ENCODE peak calls at places on chromosomes 3 and 15, in six cellular contexts. I, C, L, E, Q and B are unnamed samples.

GRCh38 chr3:52244061-52244628 is 1.4 kb upstream of the PPM1M start:
- DNase-seq in I (no peak), C (peak), L (peak), E (no peak), Q (no peak), B (peak)

GRCh38 chr15:74954515-74954914 is 2.1 kb downstream of the RPP25 start:
- DNase-seq in I (no peak), C (no peak), L (no peak), E (peak), Q (no peak), B (no peak)

GRCh38 chr3:153974614-153975013 is 146.6 kb upstream of the ARHGEF26 start:
- DNase-seq in I (no peak), C (no peak), L (no peak), E (no peak), Q (no peak), B (no peak)

GRCh38 chr3:120284702-120285507 is at the start of gene GPR156:
- DNase-seq in I (no peak), C (no peak), L (peak), E (no peak), Q (peak), B (peak)

GRCh38 chr15:38627684-38628277 is 63.2 kb upstream of the RASGRP1 start:
- DNase-seq in I (no peak), C (no peak), L (no peak), E (peak), Q (no peak), B (no peak)

GRCh38 chr15:82064824-82065223 is 19.0 kb upstream of the MEX3B start:
- DNase-seq in I (no peak), C (no peak), L (no peak), E (no peak), Q (no peak), B (no peak)

GRCh38 chr15:31471731-31472430 is 145.2 kb downstream of the KLF13 start:
- DNase-seq in I (no peak), C (no peak), L (no peak), E (no peak), Q (no peak), B (no peak)

GRCh38 chr3:60742606-60743145 is 508.6 kb downstream of the FHIT start:
- DNase-seq in I (peak), C (no peak), L (no peak), E (peak), Q (peak), B (no peak)

GRCh38 chr3:76063019-76063418 is 277.7 kb upstream of the ZNF717 start:
- DNase-seq in I (no peak), C (no peak), L (no peak), E (no peak), Q (no peak), B (no peak)

GRCh38 chr15:88651971-88652370 is 13.2 kb downstream of the ISG20 start:
- DNase-seq in I (no peak), C (no peak), L (no peak), E (no peak), Q (peak), B (no peak)

GRCh38 chr15:22839046-22839705 is 710 bp downstream of the NIPA2 start:
- DNase-seq in I (no peak), C (no peak), L (no peak), E (no peak), Q (no peak), B (no peak)

GRCh38 chr15:73784299-73784698 is 31.1 kb upstream of the INSYN1 start:
- DNase-seq in I (no peak), C (no peak), L (no peak), E (no peak), Q (no peak), B (no peak)

GRCh38 chr15:59519329-59519728 is 81.3 kb downstream of the FAM81A start:
- DNase-seq in I (no peak), C (no peak), L (no peak), E (no peak), Q (no peak), B (no peak)

GRCh38 chr15:59524331-59524731 is 86.3 kb downstream of the FAM81A start:
- DNase-seq in I (no peak), C (no peak), L (no peak), E (no peak), Q (no peak), B (no peak)

GRCh38 chr15:59522988-59523461 is 85.0 kb downstream of the FAM81A start:
- DNase-seq in I (no peak), C (no peak), L (no peak), E (no peak), Q (peak), B (no peak)

GRCh38 chr15:59523702-59524101 is 85.7 kb downstream of the FAM81A start:
- DNase-seq in I (no peak), C (no peak), L (no peak), E (no peak), Q (no peak), B (no peak)

GRCh38 chr15:59521443-59521842 is 83.5 kb downstream of the FAM81A start:
- DNase-seq in I (no peak), C (no peak), L (no peak), E (no peak), Q (no peak), B (no peak)
- TF ChIP-seq POLR2A in I (no peak), C (no peak), L (no peak), E (no peak), Q (no peak), B (no peak)

DNA sequence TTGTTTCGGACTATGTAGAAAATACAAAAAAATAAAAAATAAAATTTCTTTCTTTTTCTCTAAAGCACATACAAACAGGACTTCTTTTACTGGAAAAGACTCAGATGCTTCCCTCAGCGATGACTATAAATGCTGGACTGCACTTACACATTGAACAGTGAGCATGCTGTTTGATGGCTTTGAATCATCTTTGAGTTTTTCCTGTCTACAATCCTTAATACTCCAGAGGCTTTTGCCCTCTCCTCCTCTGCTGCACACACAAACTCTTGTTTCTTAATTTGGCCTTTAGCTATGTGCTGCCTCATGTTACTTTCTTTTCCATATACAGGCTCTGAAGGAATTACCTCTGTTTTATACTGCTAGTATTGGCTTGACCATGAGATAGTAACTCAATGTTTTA is 575.1 kb downstream of the EPHA3 start:
- DNase-seq in I (no peak), C (no peak), L (no peak), E (no peak), Q (no peak), B (no peak)
- TF ChIP-seq TAF1 in I (no peak), C (no peak), L (no peak), E (no peak), Q (no peak), B (no peak)

GRCh38 chr3:180912304-180913226 is at the start of gene FXR1:
- DNase-seq in I (peak), C (peak), L (peak), E (peak), Q (peak), B (peak)
- TF ChIP-seq POLR2A in I (peak), C (peak), L (peak), E (peak), Q (peak), B (peak)

GRCh38 chr3:140595295-140595694 is 82.6 kb upstream of the TRIM42 start:
- DNase-seq in I (no peak), C (no peak), L (no peak), E (peak), Q (no peak), B (no peak)
- TF ChIP-seq TAF1 in I (no peak), C (no peak), L (no peak), E (no peak), Q (no peak), B (no peak)

GRCh38 chr3:170808041-170808440 is 62.0 kb downstream of the RPL22L1 start:
- DNase-seq in I (no peak), C (no peak), L (no peak), E (no peak), Q (no peak), B (no peak)

GRCh38 chr3:170811928-170812591 is 57.9 kb downstream of the RPL22L1 start:
- DNase-seq in I (peak), C (peak), L (peak), E (peak), Q (peak), B (peak)

GRCh38 chr3:170811515-170811914 is 58.5 kb downstream of the RPL22L1 start:
- DNase-seq in I (no peak), C (no peak), L (no peak), E (no peak), Q (no peak), B (no peak)

GRCh38 chr3:170809021-170809974 is 60.7 kb downstream of the RPL22L1 start:
- DNase-seq in I (peak), C (no peak), L (no peak), E (peak), Q (no peak), B (no peak)

DNA sequence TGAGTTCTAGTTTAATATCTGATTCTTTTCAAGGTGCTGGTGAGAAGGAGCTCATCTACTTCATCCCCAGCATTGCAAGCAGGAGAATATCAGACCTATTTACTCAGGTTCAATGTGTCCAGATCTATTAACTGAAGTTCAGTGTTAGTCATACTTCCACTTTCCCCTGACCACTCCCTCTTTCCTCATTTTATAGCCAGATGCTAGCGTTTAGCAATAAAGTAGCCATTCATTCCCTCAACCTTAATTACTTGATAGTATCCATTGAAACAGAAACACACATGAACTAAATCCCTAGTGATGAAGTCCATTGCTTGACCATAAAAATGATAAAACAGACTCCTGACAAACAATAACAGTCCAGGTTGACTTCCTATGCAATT is 60.0 kb downstream of the RPL22L1 start:
- DNase-seq in I (no peak), C (no peak), L (no peak), E (no peak), Q (no peak), B (no peak)
- TF ChIP-seq POLR2A in I (no peak), C (no peak), L (no peak), E (no peak), Q (no peak), B (no peak)

DNA sequence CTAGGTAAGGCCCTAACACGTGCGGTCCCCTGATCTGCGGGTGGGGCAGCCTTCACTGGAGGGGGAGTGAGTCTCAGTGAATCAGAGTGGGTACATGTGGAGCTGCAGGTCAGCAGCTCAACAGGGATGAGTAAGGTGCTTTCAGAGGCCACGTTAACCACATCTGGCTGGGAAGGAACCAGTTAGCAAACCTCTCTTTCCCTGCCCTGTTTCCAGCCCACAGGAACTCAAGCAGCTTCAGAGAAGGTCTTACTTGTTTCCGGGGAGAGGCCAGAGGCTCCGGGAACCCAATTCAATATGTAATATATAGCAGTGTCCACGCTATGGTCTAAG is 175.3 kb downstream of the XXYLT1 start:
- DNase-seq in I (no peak), C (no peak), L (no peak), E (no peak), Q (no peak), B (no peak)
- TF ChIP-seq TAF1 in I (no peak), C (no peak), L (no peak), E (no peak), Q (no peak), B (no peak)

GRCh38 chr3:42934910-42935309 is 29.0 kb downstream of the ZNF662 start:
- DNase-seq in I (no peak), C (no peak), L (no peak), E (no peak), Q (no peak), B (no peak)
- TF ChIP-seq POLR2A in I (no peak), C (no peak), L (no peak), E (no peak), Q (no peak), B (no peak)

DNA sequence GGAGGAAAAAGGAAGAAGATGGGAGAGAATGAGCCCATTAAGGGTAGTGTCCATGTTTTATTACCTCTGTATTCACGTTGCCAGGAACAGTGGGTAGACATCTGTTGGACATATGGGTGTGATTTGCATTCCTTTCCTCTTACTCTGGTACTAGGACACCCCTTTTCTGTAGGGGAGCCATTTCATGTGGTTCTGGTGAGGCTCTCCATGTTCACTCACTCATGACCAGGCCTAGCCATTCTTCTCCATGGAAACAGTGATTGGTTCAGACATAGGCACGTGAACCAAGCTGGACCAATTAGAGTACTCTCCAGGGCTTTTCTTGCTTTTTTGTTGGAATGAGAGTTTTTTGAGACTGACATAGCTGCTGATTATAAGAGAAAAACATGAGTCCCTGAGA is 39.6 kb upstream of the PDCD6IP start:
- DNase-seq in I (no peak), C (no peak), L (no peak), E (no peak), Q (no peak), B (no peak)
- TF ChIP-seq TAF1 in I (no peak), C (no peak), L (no peak), E (no peak), Q (no peak), B (no peak)

GRCh38 chr3:53891500-53892334 is at the start of gene SELENOK:
- DNase-seq in I (peak), C (peak), L (peak), E (peak), Q (peak), B (peak)
- TF ChIP-seq POLR2A in I (peak), C (peak), L (peak), E (peak), Q (peak), B (peak)

GRCh38 chr3:127045435-127046045 is 62.6 kb downstream of the PLXNA1 start:
- DNase-seq in I (no peak), C (no peak), L (no peak), E (no peak), Q (no peak), B (no peak)

GRCh38 chr3:127052121-127052561 is 69.2 kb downstream of the PLXNA1 start:
- DNase-seq in I (no peak), C (no peak), L (no peak), E (no peak), Q (no peak), B (no peak)

GRCh38 chr3:127050733-127051132 is 67.8 kb downstream of the PLXNA1 start:
- DNase-seq in I (no peak), C (no peak), L (no peak), E (no peak), Q (no peak), B (no peak)

GRCh38 chr3:127053026-127053425 is 70.1 kb downstream of the PLXNA1 start:
- DNase-seq in I (no peak), C (no peak), L (no peak), E (no peak), Q (no peak), B (no peak)

GRCh38 chr3:127049390-127049789 is 66.5 kb downstream of the PLXNA1 start:
- DNase-seq in I (no peak), C (no peak), L (no peak), E (no peak), Q (no peak), B (no peak)
- TF ChIP-seq TAF1 in I (no peak), C (no peak), L (no peak), E (no peak), Q (no peak), B (no peak)